ENCODE peak calls at places on chromosomes 16 and 17, in six cellular contexts. One of them, this sample, is unnamed. For H3K4me1, the result is how much of the 10 kb centered on the place peaks cover.

GRCh38 chr17:11583306-11583992 is 14.8 kb upstream of the DNAH9 start:
- DNase-seq in OCI-LY7: no peak
- DNase-seq in neuronal stem cell: no peak
- DNase-seq in mesendoderm: no peak
- DNase-seq in tibial artery: no peak
- DNase-seq in CD8-positive, alpha-beta T cell: no peak
- DNase-seq in this sample: no peak

GRCh38 chr16:54280751-54281150 is 5.8 kb downstream of the IRX3 start:
- DNase-seq in OCI-LY7: no peak
- DNase-seq in CD8-positive, alpha-beta T cell: no peak
- DNase-seq in tibial artery: no peak
- DNase-seq in neuronal stem cell: no peak
- DNase-seq in mesendoderm: peak
- DNase-seq in this sample: no peak

GRCh38 chr16:10343124-10343760 is 42.6 kb upstream of the ATF7IP2 start:
- DNase-seq in mesendoderm: no peak
- DNase-seq in tibial artery: no peak
- DNase-seq in CD8-positive, alpha-beta T cell: no peak
- DNase-seq in OCI-LY7: no peak
- DNase-seq in neuronal stem cell: no peak
- DNase-seq in this sample: no peak

GRCh38 chr16:12449374-12449773 is 354.3 kb downstream of the CPPED1 start:
- DNase-seq in neuronal stem cell: no peak
- DNase-seq in CD8-positive, alpha-beta T cell: no peak
- DNase-seq in OCI-LY7: no peak
- DNase-seq in tibial artery: no peak
- DNase-seq in mesendoderm: no peak
- DNase-seq in this sample: no peak

GRCh38 chr17:6505425-6506142 is 50.8 kb downstream of the PITPNM3 start:
- DNase-seq in tibial artery: no peak
- DNase-seq in mesendoderm: peak
- DNase-seq in OCI-LY7: no peak
- DNase-seq in CD8-positive, alpha-beta T cell: no peak
- DNase-seq in neuronal stem cell: no peak
- DNase-seq in this sample: no peak

GRCh38 chr17:55433029-55433628 is 11.5 kb upstream of the MMD start:
- DNase-seq in OCI-LY7: no peak
- DNase-seq in mesendoderm: peak
- DNase-seq in CD8-positive, alpha-beta T cell: no peak
- DNase-seq in neuronal stem cell: no peak
- DNase-seq in tibial artery: no peak
- DNase-seq in this sample: no peak

GRCh38 chr17:81740395-81740961 is 28.4 kb downstream of the SLC25A10 start:
- DNase-seq in CD8-positive, alpha-beta T cell: no peak
- DNase-seq in OCI-LY7: no peak
- DNase-seq in tibial artery: no peak
- DNase-seq in neuronal stem cell: no peak
- DNase-seq in mesendoderm: no peak
- DNase-seq in this sample: peak

GRCh38 chr17:16352838-16353701 is at the start of gene CENPV:
- DNase-seq in tibial artery: no peak
- DNase-seq in OCI-LY7: peak
- DNase-seq in CD8-positive, alpha-beta T cell: peak
- DNase-seq in mesendoderm: peak
- DNase-seq in neuronal stem cell: peak
- DNase-seq in this sample: peak

GRCh38 chr17:57531078-57531477 is 214.0 kb downstream of the CCDC182 start:
- DNase-seq in neuronal stem cell: no peak
- DNase-seq in mesendoderm: no peak
- DNase-seq in CD8-positive, alpha-beta T cell: no peak
- DNase-seq in OCI-LY7: no peak
- DNase-seq in tibial artery: no peak
- DNase-seq in this sample: no peak

GRCh38 chr17:50265212-50265611 is 9.1 kb upstream of the TMEM92 start:
- DNase-seq in neuronal stem cell: no peak
- DNase-seq in OCI-LY7: no peak
- DNase-seq in mesendoderm: no peak
- DNase-seq in CD8-positive, alpha-beta T cell: no peak
- DNase-seq in tibial artery: peak
- DNase-seq in this sample: peak

GRCh38 chr16:50160495-50161164 is 7.5 kb downstream of the TENT4B start:
- DNase-seq in tibial artery: no peak
- DNase-seq in mesendoderm: no peak
- DNase-seq in OCI-LY7: no peak
- DNase-seq in CD8-positive, alpha-beta T cell: no peak
- DNase-seq in neuronal stem cell: no peak
- DNase-seq in this sample: no peak

GRCh38 chr17:61452301-61453290 is at the start of gene TBX4:
- DNase-seq in mesendoderm: no peak
- DNase-seq in OCI-LY7: no peak
- DNase-seq in neuronal stem cell: no peak
- DNase-seq in tibial artery: no peak
- DNase-seq in CD8-positive, alpha-beta T cell: peak
- DNase-seq in this sample: no peak

GRCh38 chr17:77319211-77320031 is 178.7 kb downstream of the SEC14L1 start:
- DNase-seq in mesendoderm: peak
- DNase-seq in OCI-LY7: peak
- DNase-seq in CD8-positive, alpha-beta T cell: peak
- DNase-seq in tibial artery: peak
- DNase-seq in neuronal stem cell: no peak
- DNase-seq in this sample: peak

GRCh38 chr16:55568151-55568693 is 1.7 kb downstream of the CAPNS2 start:
- DNase-seq in neuronal stem cell: no peak
- DNase-seq in CD8-positive, alpha-beta T cell: no peak
- DNase-seq in OCI-LY7: no peak
- DNase-seq in mesendoderm: no peak
- DNase-seq in tibial artery: no peak
- DNase-seq in this sample: no peak

GRCh38 chr17:78643326-78643725 is 66.1 kb upstream of the DNAH17 start:
- DNase-seq in OCI-LY7: no peak
- DNase-seq in tibial artery: no peak
- DNase-seq in CD8-positive, alpha-beta T cell: no peak
- DNase-seq in neuronal stem cell: no peak
- DNase-seq in mesendoderm: no peak
- DNase-seq in this sample: peak

GRCh38 chr17:34579017-34579946 is at the start of gene TMEM132E:
- DNase-seq in neuronal stem cell: peak
- DNase-seq in mesendoderm: peak
- DNase-seq in CD8-positive, alpha-beta T cell: no peak
- DNase-seq in OCI-LY7: no peak
- DNase-seq in tibial artery: peak
- DNase-seq in this sample: no peak

GRCh38 chr17:45332989-45333701 is 16.3 kb upstream of the MAP3K14 start:
- DNase-seq in CD8-positive, alpha-beta T cell: no peak
- DNase-seq in OCI-LY7: peak
- DNase-seq in tibial artery: no peak
- DNase-seq in mesendoderm: peak
- DNase-seq in neuronal stem cell: no peak
- DNase-seq in this sample: no peak

GRCh38 chr17:50048988-50049387 is 6.9 kb upstream of the ITGA3 start:
- DNase-seq in mesendoderm: no peak
- DNase-seq in CD8-positive, alpha-beta T cell: no peak
- DNase-seq in OCI-LY7: no peak
- DNase-seq in tibial artery: no peak
- DNase-seq in neuronal stem cell: no peak
- DNase-seq in this sample: no peak

GRCh38 chr17:56292010-56292409 is 138.7 kb downstream of the ANKFN1 start:
- DNase-seq in neuronal stem cell: no peak
- DNase-seq in tibial artery: no peak
- DNase-seq in OCI-LY7: no peak
- DNase-seq in CD8-positive, alpha-beta T cell: no peak
- DNase-seq in mesendoderm: no peak
- DNase-seq in this sample: no peak

GRCh38 chr17:61000911-61001310 is 323.3 kb downstream of the BCAS3 start:
- DNase-seq in mesendoderm: peak
- DNase-seq in neuronal stem cell: no peak
- DNase-seq in CD8-positive, alpha-beta T cell: no peak
- DNase-seq in OCI-LY7: no peak
- DNase-seq in tibial artery: no peak
- DNase-seq in this sample: no peak

GRCh38 chr17:75267146-75267402 is 4.0 kb downstream of the MIF4GD start:
- DNase-seq in tibial artery: no peak
- DNase-seq in mesendoderm: no peak
- DNase-seq in neuronal stem cell: no peak
- DNase-seq in OCI-LY7: no peak
- DNase-seq in CD8-positive, alpha-beta T cell: no peak
- DNase-seq in this sample: no peak

GRCh38 chr17:17897442-17897841 is 60.7 kb upstream of the SREBF1 start:
- DNase-seq in OCI-LY7: peak
- DNase-seq in mesendoderm: no peak
- DNase-seq in neuronal stem cell: no peak
- DNase-seq in tibial artery: no peak
- DNase-seq in CD8-positive, alpha-beta T cell: no peak
- DNase-seq in this sample: no peak
- H3K27ac ChIP-seq in OCI-LY7: peak
- H3K27ac ChIP-seq in mesendoderm: no peak
- H3K27ac ChIP-seq in neuronal stem cell: no peak
- H3K27ac ChIP-seq in tibial artery: no peak
- H3K27ac ChIP-seq in CD8-positive, alpha-beta T cell: no peak
- H3K27ac ChIP-seq in this sample: no peak

GRCh38 chr16:14304891-14305459 is 233.9 kb downstream of the MRTFB start:
- DNase-seq in tibial artery: no peak
- DNase-seq in CD8-positive, alpha-beta T cell: no peak
- DNase-seq in mesendoderm: no peak
- DNase-seq in OCI-LY7: no peak
- DNase-seq in neuronal stem cell: no peak
- DNase-seq in this sample: peak
- H3K4me1 ChIP-seq in tibial artery: under half
- H3K4me1 ChIP-seq in CD8-positive, alpha-beta T cell: under half
- H3K4me1 ChIP-seq in mesendoderm: under half
- H3K4me1 ChIP-seq in OCI-LY7: half or more
- H3K4me1 ChIP-seq in neuronal stem cell: under half
- H3K4me1 ChIP-seq in this sample: under half

GRCh38 chr17:43015579-43015978 is 6.6 kb downstream of the VAT1 start:
- DNase-seq in mesendoderm: no peak
- DNase-seq in neuronal stem cell: no peak
- DNase-seq in CD8-positive, alpha-beta T cell: no peak
- DNase-seq in tibial artery: peak
- DNase-seq in OCI-LY7: no peak
- DNase-seq in this sample: peak

GRCh38 chr17:43014946-43015519 is 7.2 kb downstream of the VAT1 start:
- DNase-seq in CD8-positive, alpha-beta T cell: no peak
- DNase-seq in OCI-LY7: no peak
- DNase-seq in neuronal stem cell: no peak
- DNase-seq in tibial artery: no peak
- DNase-seq in mesendoderm: no peak
- DNase-seq in this sample: no peak

GRCh38 chr17:43016216-43016615 is 6.0 kb downstream of the VAT1 start:
- DNase-seq in neuronal stem cell: no peak
- DNase-seq in CD8-positive, alpha-beta T cell: no peak
- DNase-seq in mesendoderm: no peak
- DNase-seq in tibial artery: no peak
- DNase-seq in OCI-LY7: no peak
- DNase-seq in this sample: no peak

GRCh38 chr17:43013296-43013695 is 6.7 kb downstream of the IFI35 start:
- DNase-seq in OCI-LY7: no peak
- DNase-seq in tibial artery: no peak
- DNase-seq in mesendoderm: no peak
- DNase-seq in CD8-positive, alpha-beta T cell: no peak
- DNase-seq in neuronal stem cell: no peak
- DNase-seq in this sample: no peak

DNA sequence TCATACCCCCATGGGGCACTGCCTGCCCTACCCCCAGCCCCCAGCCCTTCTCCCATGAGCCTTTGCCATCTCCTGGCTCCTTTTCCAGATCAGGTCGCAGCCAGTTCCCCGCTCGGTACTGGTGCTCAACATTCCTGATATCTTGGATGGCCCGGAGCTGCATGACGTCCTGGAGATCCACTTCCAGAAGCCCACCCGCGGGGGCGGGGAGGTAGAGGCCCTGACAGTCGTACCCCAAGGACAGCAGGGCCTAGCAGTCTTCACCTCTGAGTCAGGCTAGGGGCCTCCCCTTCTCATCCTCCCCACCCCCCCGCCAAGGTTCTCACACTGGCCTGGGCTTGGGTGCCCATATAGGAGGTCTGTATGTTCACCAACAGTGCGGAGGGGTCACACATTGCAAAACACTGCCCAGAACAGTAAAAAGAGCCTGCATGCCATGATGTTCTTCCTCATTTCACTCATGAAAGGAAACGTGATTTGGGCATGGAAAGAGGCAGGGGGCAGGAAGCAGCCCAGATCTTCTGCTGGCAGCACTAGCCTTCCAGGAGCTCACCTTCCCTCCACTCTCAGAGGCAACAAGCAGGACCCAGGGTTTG is 7.5 kb downstream of the IFI35 start:
- DNase-seq in tibial artery: no peak
- DNase-seq in mesendoderm: no peak
- DNase-seq in OCI-LY7: no peak
- DNase-seq in CD8-positive, alpha-beta T cell: no peak
- DNase-seq in neuronal stem cell: no peak
- DNase-seq in this sample: no peak
- H3K27ac ChIP-seq in tibial artery: peak
- H3K27ac ChIP-seq in mesendoderm: no peak
- H3K27ac ChIP-seq in OCI-LY7: no peak
- H3K27ac ChIP-seq in CD8-positive, alpha-beta T cell: no peak
- H3K27ac ChIP-seq in neuronal stem cell: no peak
- H3K27ac ChIP-seq in this sample: peak

GRCh38 chr16:17067882-17068281 is 402.9 kb downstream of the XYLT1 start:
- DNase-seq in neuronal stem cell: no peak
- DNase-seq in tibial artery: no peak
- DNase-seq in OCI-LY7: no peak
- DNase-seq in mesendoderm: no peak
- DNase-seq in CD8-positive, alpha-beta T cell: no peak
- DNase-seq in this sample: no peak

GRCh38 chr16:17061326-17061725 is 409.4 kb downstream of the XYLT1 start:
- DNase-seq in tibial artery: no peak
- DNase-seq in mesendoderm: no peak
- DNase-seq in CD8-positive, alpha-beta T cell: no peak
- DNase-seq in OCI-LY7: no peak
- DNase-seq in neuronal stem cell: no peak
- DNase-seq in this sample: no peak

GRCh38 chr16:17058471-17058870 is 412.3 kb downstream of the XYLT1 start:
- DNase-seq in mesendoderm: no peak
- DNase-seq in tibial artery: no peak
- DNase-seq in CD8-positive, alpha-beta T cell: no peak
- DNase-seq in neuronal stem cell: no peak
- DNase-seq in OCI-LY7: no peak
- DNase-seq in this sample: no peak

GRCh38 chr16:17062676-17063075 is 408.1 kb downstream of the XYLT1 start:
- DNase-seq in CD8-positive, alpha-beta T cell: no peak
- DNase-seq in tibial artery: no peak
- DNase-seq in OCI-LY7: no peak
- DNase-seq in neuronal stem cell: no peak
- DNase-seq in mesendoderm: no peak
- DNase-seq in this sample: no peak

DNA sequence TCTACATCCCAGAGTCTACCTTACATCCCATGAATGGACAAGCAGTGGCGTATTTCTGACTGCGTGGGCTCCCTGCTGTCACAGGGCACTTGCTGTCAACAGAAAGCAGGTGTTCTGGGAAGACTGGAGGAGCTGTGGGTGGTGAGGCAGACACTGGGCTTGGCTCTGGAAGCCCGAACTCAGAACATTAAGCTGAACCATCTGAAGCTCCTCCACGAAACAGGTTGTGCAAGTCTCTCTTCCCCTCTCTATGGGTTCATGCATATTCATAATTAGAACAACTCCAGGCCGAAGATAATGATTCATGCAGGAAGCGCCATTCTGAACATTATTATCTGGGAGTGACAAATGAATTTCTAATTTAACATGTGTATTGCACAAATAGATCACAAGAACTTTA is 407.6 kb downstream of the XYLT1 start:
- DNase-seq in mesendoderm: no peak
- DNase-seq in CD8-positive, alpha-beta T cell: no peak
- DNase-seq in tibial artery: no peak
- DNase-seq in neuronal stem cell: no peak
- DNase-seq in OCI-LY7: no peak
- DNase-seq in this sample: no peak
- H3K4me1 ChIP-seq in mesendoderm: under half
- H3K4me1 ChIP-seq in CD8-positive, alpha-beta T cell: under half
- H3K4me1 ChIP-seq in tibial artery: under half
- H3K4me1 ChIP-seq in neuronal stem cell: under half
- H3K4me1 ChIP-seq in OCI-LY7: under half
- H3K4me1 ChIP-seq in this sample: under half

This sample was measured in spleen.